ENCODE peak calls at places on chromosomes 4 and X, in six cellular contexts. X is epithelial cell of proximal tubule; H is fibroblast of lung; V is activated CD8-positive, alpha-beta memory T cell treated with anti-CD3 and anti-CD28 coated beads, Interleukin-2, amount 50 U/mL, for 48 hours; G is transverse colon; K is activated T-cell treated with anti-CD3 and anti-CD28 coated beads, Interleukin-2, amount 50 U/mL, for 72 hours. I is an unnamed sample.

GRCh38 chrX:85375333-85375738 is 4.1 kb downstream of the POF1B start:
- DNase-seq in X (no peak), H (no peak), V (no peak), G (peak), K (no peak), I (peak)

GRCh38 chr4:114659386-114660008 is 60.9 kb downstream of the UGT8 start:
- DNase-seq in X (no peak), H (peak), V (no peak), G (peak), K (peak), I (peak)

GRCh38 chrX:137028699-137029098 is 5.1 kb downstream of the GPR101 start:
- DNase-seq in X (no peak), H (no peak), V (no peak), G (no peak), K (no peak), I (no peak)

GRCh38 chr4:34181311-34181808 is 2063.0 kb downstream of the ARAP2 start:
- DNase-seq in X (peak), H (peak), V (no peak), G (no peak), K (no peak), I (no peak)

GRCh38 chr4:18571252-18571885 is 549.8 kb upstream of the LCORL start:
- DNase-seq in X (no peak), H (no peak), V (no peak), G (no peak), K (no peak), I (no peak)

GRCh38 chr4:1753692-1754311 is 32.5 kb downstream of the TACC3 start:
- DNase-seq in X (no peak), H (no peak), V (no peak), G (no peak), K (no peak), I (peak)

GRCh38 chrX:132837126-132837525 is 121.3 kb downstream of the HS6ST2 start:
- DNase-seq in X (peak), H (peak), V (no peak), G (no peak), K (no peak), I (peak)

GRCh38 chrX:150696836-150697235 is 3.6 kb downstream of the MTMR1 start:
- DNase-seq in X (no peak), H (no peak), V (no peak), G (no peak), K (peak), I (no peak)

GRCh38 chr4:93646225-93646930 is 182.2 kb upstream of the ATOH1 start:
- DNase-seq in X (no peak), H (peak), V (no peak), G (no peak), K (no peak), I (no peak)

GRCh38 chr4:106022454-106022853 is 127.2 kb downstream of the NPNT start:
- DNase-seq in X (no peak), H (no peak), V (no peak), G (no peak), K (no peak), I (no peak)

GRCh38 chrX:39795591-39795990 is 302.2 kb downstream of the BCOR start:
- DNase-seq in X (no peak), H (no peak), V (no peak), G (no peak), K (no peak), I (no peak)

GRCh38 chr4:37066149-37066548 is 178.4 kb upstream of the NWD2 start:
- DNase-seq in X (no peak), H (no peak), V (no peak), G (no peak), K (no peak), I (peak)

GRCh38 chr4:4477391-4477790 is 64.5 kb downstream of the STX18 start:
- DNase-seq in X (no peak), H (no peak), V (no peak), G (no peak), K (no peak), I (no peak)

GRCh38 chr4:176306837-176307590 is 12.8 kb upstream of the SPCS3 start:
- DNase-seq in X (peak), H (no peak), V (no peak), G (no peak), K (no peak), I (no peak)

GRCh38 chr4:153916273-153916755 is 127.4 kb upstream of the SFRP2 start:
- DNase-seq in X (no peak), H (no peak), V (peak), G (no peak), K (peak), I (no peak)

GRCh38 chr4:89358935-89359364 is 51.4 kb upstream of the GPRIN3 start:
- DNase-seq in X (no peak), H (no peak), V (no peak), G (no peak), K (no peak), I (no peak)

GRCh38 chr4:140188975-140189374 is 35.0 kb upstream of the MAML3 start:
- DNase-seq in X (peak), H (peak), V (no peak), G (no peak), K (no peak), I (no peak)

GRCh38 chrX:38192007-38192625 is 28.6 kb downstream of the SRPX start:
- DNase-seq in X (no peak), H (peak), V (no peak), G (peak), K (no peak), I (peak)

GRCh38 chr4:20544645-20545044 is 155.6 kb upstream of the PACRGL start:
- DNase-seq in X (peak), H (peak), V (no peak), G (no peak), K (no peak), I (no peak)

GRCh38 chrX:48802089-48802812 is 384 bp downstream of the HDAC6 start:
- DNase-seq in X (peak), H (peak), V (no peak), G (peak), K (peak), I (peak)

GRCh38 chrX:1491851-1492349 is 39.2 kb upstream of the ASMTL start:
- DNase-seq in X (no peak), H (no peak), V (peak), G (no peak), K (peak), I (no peak)

GRCh38 chr4:2042207-2042946 is 16.8 kb upstream of the NAT8L start:
- DNase-seq in X (no peak), H (no peak), V (peak), G (peak), K (peak), I (peak)

GRCh38 chr4:143282170-143282760 is 54.4 kb upstream of the GAB1 start:
- DNase-seq in X (no peak), H (peak), V (no peak), G (no peak), K (no peak), I (no peak)

GRCh38 chrX:155779831-155780230 is 101.3 kb upstream of the VAMP7 start:
- DNase-seq in X (no peak), H (no peak), V (no peak), G (no peak), K (no peak), I (no peak)

GRCh38 chrX:54093159-54093558 is 48.9 kb upstream of the PHF8 start:
- DNase-seq in X (no peak), H (no peak), V (no peak), G (no peak), K (no peak), I (no peak)

GRCh38 chr4:8274066-8274652 is 4.6 kb downstream of the HTRA3 start:
- DNase-seq in X (no peak), H (no peak), V (no peak), G (no peak), K (no peak), I (no peak)

GRCh38 chr4:76831475-76832390 is 66.2 kb downstream of the SOWAHB start:
- DNase-seq in X (no peak), H (peak), V (no peak), G (no peak), K (no peak), I (no peak)

GRCh38 chrX:107619836-107620235 is 8.5 kb upstream of the PRPS1 start:
- DNase-seq in X (no peak), H (no peak), V (no peak), G (no peak), K (no peak), I (no peak)

GRCh38 chr4:55675196-55675793 is 39.2 kb upstream of the NMU start:
- DNase-seq in X (no peak), H (no peak), V (no peak), G (no peak), K (no peak), I (no peak)

GRCh38 chrX:16950423-16950822 is 4.0 kb downstream of the REPS2 start:
- DNase-seq in X (no peak), H (no peak), V (no peak), G (no peak), K (no peak), I (no peak)

GRCh38 chr4:55355555-55355954 is 9.5 kb downstream of the SRD5A3 start:
- DNase-seq in X (no peak), H (no peak), V (no peak), G (no peak), K (no peak), I (no peak)

GRCh38 chr4:915595-915994 is 16.5 kb downstream of the GAK start:
- DNase-seq in X (no peak), H (peak), V (no peak), G (no peak), K (no peak), I (no peak)

I was measured in body of pancreas.